ENCODE peak calls at places on chromosomes 7 and 10, in nine cellular contexts. Y, M, K, S, P, D, N, J and R are unnamed samples.
A peak's percentile ranks its signal among the peaks of the same experiment; 100 is the strongest.

GRCh38 chr7:7272294-7272693 is 90.0 kb downstream of the C1GALT1 start:
- DNase-seq in Y (no peak), N (no peak), S (no peak), M (no peak), D (no peak), K (no peak), J (no peak), P (no peak), R (no peak)

GRCh38 chr7:116271980-116272886 is 61.9 kb downstream of the TES start:
- DNase-seq in M (peak; percentile 21), Y (peak; percentile 63), D (peak; percentile 32), J (no peak), N (peak; percentile 93), P (peak; percentile 82), S (peak; percentile 81), K (peak; percentile 8), R (peak; percentile 66)

GRCh38 chr7:141409219-141409618 is 142.0 kb upstream of the AGK start:
- DNase-seq in K (no peak), S (no peak), P (no peak), J (no peak), N (no peak), D (no peak), M (no peak), Y (no peak), R (no peak)

GRCh38 chr10:14598809-14599764 is 175.6 kb downstream of the FAM107B start:
- DNase-seq in K (no peak), M (no peak), Y (no peak), P (no peak), D (no peak), S (no peak), J (no peak), N (no peak), R (no peak)

GRCh38 chr7:69743436-69743835 is 145.2 kb downstream of the AUTS2 start:
- DNase-seq in K (no peak), J (no peak), N (no peak), P (no peak), Y (no peak), D (no peak), M (no peak), S (no peak), R (no peak)

GRCh38 chr10:117617086-117617485 is 74.5 kb downstream of the EMX2 start:
- DNase-seq in M (no peak), S (no peak), D (no peak), J (no peak), Y (no peak), K (no peak), N (no peak), P (no peak), R (no peak)

GRCh38 chr10:77320852-77321496 is 316.6 kb downstream of the KCNMA1 start:
- DNase-seq in P (peak; percentile 35), J (no peak), K (no peak), D (no peak), N (no peak), Y (no peak), M (no peak), S (peak; percentile 76), R (no peak)

GRCh38 chr10:26391701-26392695 is 46.1 kb upstream of the APBB1IP start:
- DNase-seq in D (no peak), K (no peak), P (no peak), S (no peak), J (peak; percentile 63), Y (peak; percentile 40), M (no peak), N (no peak), R (no peak)

GRCh38 chr7:114660007-114660406 is 245.4 kb downstream of the FOXP2 start:
- DNase-seq in J (no peak), M (no peak), D (no peak), Y (no peak), K (no peak), S (no peak), N (no peak), P (no peak), R (no peak)

GRCh38 chr7:130329466-130329865 is 15.2 kb upstream of the CPA5 start:
- DNase-seq in P (no peak), N (no peak), Y (no peak), M (no peak), K (no peak), S (no peak), D (no peak), J (no peak), R (no peak)

GRCh38 chr7:151717415-151717814 is 159.5 kb downstream of the PRKAG2 start:
- DNase-seq in M (no peak), D (peak; percentile 41), K (peak; percentile 69), Y (peak; percentile 64), P (no peak), S (no peak), N (no peak), J (no peak), R (no peak)

GRCh38 chr10:8159628-8160165 is 105.2 kb downstream of the GATA3 start:
- DNase-seq in Y (no peak), N (no peak), J (no peak), K (no peak), D (no peak), M (no peak), P (no peak), S (no peak), R (peak; percentile 44)

GRCh38 chr10:90801608-90802007 is 56.2 kb downstream of the HTR7 start:
- DNase-seq in P (no peak), K (no peak), Y (no peak), S (no peak), M (no peak), D (no peak), N (no peak), J (no peak), R (no peak)

GRCh38 chr7:149626972-149627371 is 129.4 kb upstream of the ZNF746 start:
- DNase-seq in S (no peak), J (no peak), D (no peak), Y (no peak), P (no peak), K (no peak), M (no peak), N (no peak), R (no peak)

GRCh38 chr7:128410092-128410665 is 397 bp upstream of the IMPDH1 start:
- DNase-seq in K (peak; percentile 55), S (peak; percentile 92), P (peak; percentile 86), M (peak; percentile 62), J (peak; percentile 82), N (peak; percentile 80), Y (no peak), D (no peak), R (no peak)

GRCh38 chr10:70491614-70492013 is 13.0 kb downstream of the PALD1 start:
- DNase-seq in N (no peak), P (no peak), Y (no peak), M (no peak), K (no peak), D (no peak), S (no peak), J (no peak), R (no peak)

GRCh38 chr7:99210265-99210970 is 2.5 kb upstream of the KPNA7 start:
- DNase-seq in K (peak; percentile 36), S (no peak), N (peak; percentile 96), Y (no peak), J (no peak), M (no peak), D (no peak), P (no peak), R (no peak)
- H3K27ac ChIP-seq in K (peak overlapping the region; percentile 52), S (no peak overlapping the region), N (peak overlapping the region; percentile 94), Y (peak overlapping the region; percentile 64), J (no peak overlapping the region), M (peak overlapping the region; percentile 84), D (peak overlapping the region; percentile 83), P (no peak overlapping the region), R (peak overlapping the region; percentile 45)

DNA sequence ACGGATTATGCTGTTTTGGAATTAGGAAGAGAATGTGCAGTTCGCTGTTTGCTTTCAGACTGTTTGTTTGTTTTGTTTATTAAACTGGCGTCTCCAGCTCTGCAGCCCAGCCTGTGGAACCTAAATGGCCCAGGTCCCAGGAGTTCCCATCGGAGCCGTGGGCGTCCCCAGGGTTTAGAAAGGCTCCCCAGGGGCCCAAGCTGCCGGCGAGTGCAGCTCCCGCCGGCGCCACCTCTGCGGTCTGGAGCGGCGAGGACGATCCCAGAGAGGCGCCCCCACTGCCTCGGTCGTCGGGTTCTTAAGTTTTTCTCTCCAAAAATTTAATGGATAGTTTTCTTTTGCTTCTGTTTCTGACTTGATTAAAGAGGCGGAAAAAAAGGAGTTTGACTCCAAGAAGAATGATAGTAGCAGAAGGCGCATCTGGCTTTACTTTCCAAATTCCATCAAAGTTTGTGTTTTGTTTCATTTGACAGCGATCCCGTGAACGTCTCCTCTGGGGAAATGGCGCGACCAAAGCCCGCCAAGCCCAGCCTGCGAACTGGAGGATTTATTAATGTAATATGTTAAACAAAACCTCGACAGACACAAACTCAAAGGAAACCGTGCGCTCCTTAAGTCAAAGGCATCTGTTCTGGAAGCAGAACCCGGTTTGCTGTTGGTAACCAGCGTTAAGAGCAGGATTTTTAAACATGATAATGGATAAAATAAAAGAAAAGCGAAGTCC is 712 bp upstream of the FZD1 start:
- DNase-seq in K (peak; percentile 61), S (peak; percentile 60), D (peak; percentile 46), N (peak; percentile 17), M (peak; percentile 38), P (peak; percentile 77), J (peak; percentile 81), Y (peak; percentile 49), R (no peak)
- H3K27ac ChIP-seq in K (peak overlapping the region; percentile 74), S (peak overlapping the region; percentile 47), D (peak overlapping the region; percentile 96), N (peak overlapping the region; percentile 27), M (peak overlapping the region; percentile 98), P (peak overlapping the region; percentile 90), J (peak overlapping the region; percentile 96), Y (peak overlapping the region; percentile 95), R (peak overlapping the region; percentile 18)

DNA sequence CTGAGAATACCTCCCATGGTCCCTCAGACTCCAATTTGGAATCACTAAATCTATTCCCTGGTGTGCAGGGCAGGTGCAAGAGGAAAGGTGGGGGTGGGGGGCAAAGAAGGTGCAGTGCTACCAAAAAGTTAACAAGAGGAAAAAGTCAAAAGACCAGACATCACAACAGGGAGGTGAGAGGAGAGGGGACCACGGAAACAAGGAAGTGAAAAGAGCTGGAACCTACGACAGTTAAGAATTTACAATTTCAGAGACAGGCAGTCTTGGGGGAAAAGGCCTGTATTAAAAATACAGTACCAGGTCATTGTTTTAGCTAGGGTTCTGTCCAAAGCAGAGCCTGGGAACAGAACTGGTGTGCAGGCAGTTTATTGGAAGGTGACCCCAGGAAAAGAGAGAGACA is 14.6 kb downstream of the ITGB1 start:
- DNase-seq in P (no peak), K (no peak), M (no peak), S (no peak), Y (no peak), D (no peak), J (no peak), N (no peak), R (no peak)
- H3K27ac ChIP-seq in P (no peak overlapping the region), K (no peak overlapping the region), M (peak overlapping the region; percentile 20), S (no peak overlapping the region), Y (no peak overlapping the region), D (no peak overlapping the region), J (peak overlapping the region; percentile 32), N (peak overlapping the region; percentile 81), R (peak overlapping the region; percentile 68)

DNA sequence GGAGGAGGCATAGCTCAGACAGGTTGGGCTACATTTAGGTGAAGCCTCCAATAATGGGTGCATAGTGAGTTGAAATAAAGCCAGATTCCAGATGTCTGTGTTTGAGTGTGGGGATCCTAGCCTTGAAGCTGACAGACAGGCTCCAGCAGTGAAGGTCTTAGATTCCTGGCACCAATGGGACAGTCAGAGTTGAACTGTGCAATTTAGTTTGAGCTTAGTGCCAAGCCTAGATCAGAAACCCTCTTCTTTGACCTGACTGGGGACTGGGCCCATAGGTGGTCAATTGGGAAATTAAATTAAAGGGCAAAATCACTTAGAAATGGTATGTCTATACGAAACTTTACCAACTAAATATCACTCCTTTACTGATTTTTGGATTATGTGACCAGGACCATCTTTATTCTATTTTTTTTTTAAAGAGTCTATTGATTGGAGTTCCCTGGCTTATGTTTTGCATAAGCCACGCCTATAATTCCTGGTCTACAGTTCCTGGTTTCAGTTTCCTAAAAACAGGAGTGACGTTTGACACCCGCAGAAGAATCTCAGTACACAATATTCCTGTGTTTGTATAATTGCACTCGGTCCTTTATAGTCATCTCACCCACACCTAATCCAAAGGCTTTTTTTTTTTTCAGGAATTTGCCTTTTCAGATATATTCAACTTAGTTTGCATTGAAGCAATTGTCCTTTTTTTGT is 201.4 kb downstream of the GFRA1 start:
- DNase-seq in J (no peak), N (no peak), Y (no peak), D (no peak), S (no peak), P (no peak), K (no peak), M (no peak), R (no peak)
- H3K27ac ChIP-seq in J (no peak overlapping the region), N (no peak overlapping the region), Y (no peak overlapping the region), D (no peak overlapping the region), S (no peak overlapping the region), P (no peak overlapping the region), K (no peak overlapping the region), M (no peak overlapping the region), R (no peak overlapping the region)